ENCODE peak calls at places on chromosomes 11 and 22, in ten cellular contexts. One of them, this sample, is unnamed.

GRCh38 chr11:14261094-14261493 is 97.9 kb downstream of the RRAS2 start:
- DNase-seq in A549: no peak
- DNase-seq in esophagus muscularis mucosa: no peak
- DNase-seq in IMR-90: no peak
- DNase-seq in transverse colon: no peak
- DNase-seq in right lobe of liver: no peak
- DNase-seq in adrenal gland: no peak
- DNase-seq in body of pancreas: no peak
- DNase-seq in Peyer's patch: no peak
- DNase-seq in tibial nerve: no peak
- DNase-seq in this sample: no peak

GRCh38 chr11:107526197-107526596 is 39.3 kb downstream of the ALKBH8 start:
- DNase-seq in A549: no peak
- DNase-seq in esophagus muscularis mucosa: no peak
- DNase-seq in IMR-90: no peak
- DNase-seq in transverse colon: no peak
- DNase-seq in right lobe of liver: no peak
- DNase-seq in adrenal gland: no peak
- DNase-seq in body of pancreas: no peak
- DNase-seq in Peyer's patch: no peak
- DNase-seq in tibial nerve: no peak
- DNase-seq in this sample: no peak

GRCh38 chr11:46356911-46357482 is 9.7 kb downstream of the DGKZ start:
- DNase-seq in A549: no peak
- DNase-seq in esophagus muscularis mucosa: no peak
- DNase-seq in IMR-90: peak; percentile 85
- DNase-seq in transverse colon: no peak
- DNase-seq in right lobe of liver: no peak
- DNase-seq in adrenal gland: no peak
- DNase-seq in body of pancreas: no peak
- DNase-seq in Peyer's patch: no peak
- DNase-seq in tibial nerve: no peak
- DNase-seq in this sample: no peak

GRCh38 chr11:88086297-88086696 is 88.9 kb downstream of the RAB38 start:
- DNase-seq in A549: no peak
- DNase-seq in esophagus muscularis mucosa: no peak
- DNase-seq in IMR-90: no peak
- DNase-seq in transverse colon: no peak
- DNase-seq in right lobe of liver: no peak
- DNase-seq in adrenal gland: no peak
- DNase-seq in body of pancreas: no peak
- DNase-seq in Peyer's patch: no peak
- DNase-seq in tibial nerve: no peak
- DNase-seq in this sample: no peak

GRCh38 chr11:12028303-12028702 is 19.9 kb upstream of the DKK3 start:
- DNase-seq in A549: no peak
- DNase-seq in esophagus muscularis mucosa: no peak
- DNase-seq in IMR-90: no peak
- DNase-seq in transverse colon: no peak
- DNase-seq in right lobe of liver: no peak
- DNase-seq in adrenal gland: no peak
- DNase-seq in body of pancreas: no peak
- DNase-seq in Peyer's patch: no peak
- DNase-seq in tibial nerve: no peak
- DNase-seq in this sample: no peak

GRCh38 chr22:36839356-36840073 is 21.3 kb upstream of the NCF4 start:
- DNase-seq in A549: no peak
- DNase-seq in esophagus muscularis mucosa: no peak
- DNase-seq in IMR-90: peak; percentile 9
- DNase-seq in transverse colon: no peak
- DNase-seq in right lobe of liver: no peak
- DNase-seq in adrenal gland: no peak
- DNase-seq in body of pancreas: no peak
- DNase-seq in Peyer's patch: no peak
- DNase-seq in tibial nerve: no peak
- DNase-seq in this sample: no peak

GRCh38 chr11:61756452-61757212 is 4.2 kb downstream of the MYRF start:
- DNase-seq in A549: peak; percentile 94
- DNase-seq in esophagus muscularis mucosa: no peak
- DNase-seq in IMR-90: peak; percentile 50
- DNase-seq in transverse colon: peak; percentile 77
- DNase-seq in right lobe of liver: peak; percentile 91
- DNase-seq in adrenal gland: no peak
- DNase-seq in body of pancreas: peak; percentile 95
- DNase-seq in Peyer's patch: peak; percentile 87
- DNase-seq in tibial nerve: no peak
- DNase-seq in this sample: no peak

GRCh38 chr11:29786092-29786491 is 230.7 kb downstream of the KCNA4 start:
- DNase-seq in A549: no peak
- DNase-seq in esophagus muscularis mucosa: no peak
- DNase-seq in IMR-90: no peak
- DNase-seq in transverse colon: no peak
- DNase-seq in right lobe of liver: no peak
- DNase-seq in adrenal gland: no peak
- DNase-seq in body of pancreas: no peak
- DNase-seq in Peyer's patch: no peak
- DNase-seq in tibial nerve: no peak
- DNase-seq in this sample: no peak

GRCh38 chr22:39613549-39613921 is 43.0 kb downstream of the CACNA1I start:
- DNase-seq in A549: no peak
- DNase-seq in esophagus muscularis mucosa: no peak
- DNase-seq in IMR-90: no peak
- DNase-seq in transverse colon: no peak
- DNase-seq in right lobe of liver: no peak
- DNase-seq in adrenal gland: no peak
- DNase-seq in body of pancreas: no peak
- DNase-seq in Peyer's patch: no peak
- DNase-seq in tibial nerve: no peak
- DNase-seq in this sample: no peak

GRCh38 chr11:80297808-80298460 is 857.1 kb upstream of the TENM4 start:
- DNase-seq in A549: no peak
- DNase-seq in esophagus muscularis mucosa: no peak
- DNase-seq in IMR-90: peak; percentile 82
- DNase-seq in transverse colon: no peak
- DNase-seq in right lobe of liver: no peak
- DNase-seq in adrenal gland: no peak
- DNase-seq in body of pancreas: no peak
- DNase-seq in Peyer's patch: no peak
- DNase-seq in tibial nerve: no peak
- DNase-seq in this sample: no peak

DNA sequence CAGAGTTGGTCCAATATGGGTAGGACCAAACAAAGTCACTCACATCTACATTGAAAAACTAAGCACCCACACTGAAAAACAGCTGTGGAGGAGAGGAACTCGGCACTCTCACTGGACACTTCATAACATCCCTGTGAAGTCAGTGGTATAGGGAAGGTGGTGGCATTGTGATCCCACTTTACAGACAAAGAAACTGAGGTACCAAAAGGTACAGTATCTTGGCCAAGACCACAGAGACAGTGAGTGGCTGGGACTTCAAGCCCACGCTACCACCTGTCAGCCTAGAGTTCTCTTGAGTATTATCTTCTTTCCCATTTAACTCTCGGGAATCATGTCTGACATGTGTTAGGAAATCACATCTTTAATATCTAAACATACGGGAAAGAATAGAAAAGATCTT is 61.9 kb downstream of the SYN3 start:
- DNase-seq in A549: no peak
- DNase-seq in esophagus muscularis mucosa: no peak
- DNase-seq in IMR-90: no peak
- DNase-seq in transverse colon: no peak
- DNase-seq in right lobe of liver: no peak
- DNase-seq in adrenal gland: no peak
- DNase-seq in body of pancreas: no peak
- DNase-seq in Peyer's patch: no peak
- DNase-seq in tibial nerve: no peak
- DNase-seq in this sample: no peak
- H3K4me3 ChIP-seq in A549: no peak overlapping the region
- H3K4me3 ChIP-seq in esophagus muscularis mucosa: no peak overlapping the region
- H3K4me3 ChIP-seq in IMR-90: no peak overlapping the region
- H3K4me3 ChIP-seq in transverse colon: no peak overlapping the region
- H3K4me3 ChIP-seq in right lobe of liver: no peak overlapping the region
- H3K4me3 ChIP-seq in adrenal gland: no peak overlapping the region
- H3K4me3 ChIP-seq in body of pancreas: no peak overlapping the region
- H3K4me3 ChIP-seq in Peyer's patch: no peak overlapping the region
- H3K4me3 ChIP-seq in tibial nerve: no peak overlapping the region
- H3K4me3 ChIP-seq in this sample: no peak overlapping the region

DNA sequence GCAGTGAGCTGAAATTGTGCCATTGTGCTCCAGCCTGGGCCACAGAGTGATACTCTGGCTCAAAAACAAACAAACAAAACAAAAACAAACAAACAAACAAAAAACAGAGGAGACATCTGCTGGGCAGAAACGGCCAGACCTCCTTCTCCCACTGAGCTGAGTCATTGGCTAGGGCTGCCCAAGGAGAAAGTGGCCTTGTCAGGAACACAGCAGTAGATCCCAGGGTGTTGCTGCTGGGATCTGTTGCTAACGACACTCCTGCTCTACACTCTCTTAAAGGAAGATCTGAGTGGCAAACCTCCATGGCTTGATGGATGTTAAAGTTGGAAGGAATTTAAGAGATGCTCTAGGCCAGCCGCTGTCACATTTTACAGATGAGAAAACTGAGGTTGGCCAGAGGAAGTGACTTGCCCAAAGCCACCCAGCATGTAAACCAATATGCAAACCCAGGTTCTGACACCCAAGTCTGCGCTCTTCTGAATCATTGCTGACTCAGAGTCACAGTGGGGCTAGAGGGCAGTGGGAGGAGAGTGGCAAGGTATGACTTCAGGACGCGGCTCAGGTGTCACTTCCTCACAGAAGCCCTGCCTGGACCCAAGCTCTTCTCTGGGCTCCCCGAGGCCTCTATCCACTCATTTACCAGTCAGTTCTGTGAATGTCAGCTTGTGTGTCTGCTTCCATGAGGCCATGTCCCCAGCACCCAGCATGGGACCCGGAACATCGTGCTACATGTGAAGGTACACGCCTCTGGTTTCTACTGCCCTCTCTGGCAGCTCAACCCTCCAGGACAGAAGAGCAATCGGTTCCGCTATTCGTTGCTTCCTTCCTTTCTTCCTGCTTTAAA is 11.3 kb upstream of the GDPD5 start:
- DNase-seq in A549: no peak
- DNase-seq in esophagus muscularis mucosa: no peak
- DNase-seq in IMR-90: peak; percentile 41
- DNase-seq in transverse colon: no peak
- DNase-seq in right lobe of liver: no peak
- DNase-seq in adrenal gland: no peak
- DNase-seq in body of pancreas: no peak
- DNase-seq in Peyer's patch: peak; percentile 59
- DNase-seq in tibial nerve: no peak
- DNase-seq in this sample: no peak
- TF ChIP-seq POLR2A in A549: no peak
- TF ChIP-seq POLR2A in esophagus muscularis mucosa: no peak
- TF ChIP-seq POLR2A in IMR-90: no peak
- TF ChIP-seq POLR2A in transverse colon: no peak
- TF ChIP-seq POLR2A in right lobe of liver: no peak
- TF ChIP-seq POLR2A in adrenal gland: no peak
- TF ChIP-seq POLR2A in body of pancreas: no peak
- TF ChIP-seq POLR2A in Peyer's patch: no peak
- TF ChIP-seq POLR2A in tibial nerve: no peak
- TF ChIP-seq POLR2A in this sample: no peak

GRCh38 chr11:132337819-132338416 is 967.5 kb downstream of the NTM start:
- DNase-seq in A549: no peak
- DNase-seq in esophagus muscularis mucosa: no peak
- DNase-seq in IMR-90: no peak
- DNase-seq in transverse colon: no peak
- DNase-seq in right lobe of liver: no peak
- DNase-seq in adrenal gland: no peak
- DNase-seq in body of pancreas: no peak
- DNase-seq in Peyer's patch: no peak
- DNase-seq in tibial nerve: no peak
- DNase-seq in this sample: no peak
- H3K27ac ChIP-seq in A549: no peak overlapping the region
- H3K27ac ChIP-seq in esophagus muscularis mucosa: no peak overlapping the region
- H3K27ac ChIP-seq in IMR-90: no peak overlapping the region
- H3K27ac ChIP-seq in transverse colon: no peak overlapping the region
- H3K27ac ChIP-seq in right lobe of liver: no peak overlapping the region
- H3K27ac ChIP-seq in adrenal gland: no peak overlapping the region
- H3K27ac ChIP-seq in body of pancreas: no peak overlapping the region
- H3K27ac ChIP-seq in Peyer's patch: no peak overlapping the region
- H3K27ac ChIP-seq in tibial nerve: no peak overlapping the region
- H3K27ac ChIP-seq in this sample: no peak overlapping the region

DNA sequence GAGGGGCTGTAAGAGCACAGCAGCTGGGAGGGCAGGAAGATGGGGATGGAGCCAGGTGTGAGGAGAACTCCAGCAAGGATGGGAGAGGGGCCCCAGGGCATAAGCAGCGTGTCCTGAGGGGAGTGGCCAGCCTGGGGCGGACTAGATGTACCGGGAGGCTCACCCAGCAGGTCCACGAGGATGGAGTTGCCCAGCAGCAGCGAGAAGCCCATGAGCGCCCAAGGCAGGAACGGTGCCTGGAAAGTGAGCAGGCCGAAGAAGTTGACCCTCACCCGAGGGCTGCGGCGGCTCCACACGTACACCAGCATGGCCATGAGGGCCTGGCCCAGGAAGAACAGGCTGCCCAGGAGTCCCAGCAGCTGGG is 1.3 kb downstream of the DERL3 start:
- DNase-seq in A549: no peak
- DNase-seq in esophagus muscularis mucosa: no peak
- DNase-seq in IMR-90: no peak
- DNase-seq in transverse colon: no peak
- DNase-seq in right lobe of liver: no peak
- DNase-seq in adrenal gland: no peak
- DNase-seq in body of pancreas: peak; percentile 32
- DNase-seq in Peyer's patch: no peak
- DNase-seq in tibial nerve: no peak
- DNase-seq in this sample: no peak
- H3K4me3 ChIP-seq in A549: no peak overlapping the region
- H3K4me3 ChIP-seq in esophagus muscularis mucosa: no peak overlapping the region
- H3K4me3 ChIP-seq in IMR-90: no peak overlapping the region
- H3K4me3 ChIP-seq in transverse colon: no peak overlapping the region
- H3K4me3 ChIP-seq in right lobe of liver: no peak overlapping the region
- H3K4me3 ChIP-seq in adrenal gland: no peak overlapping the region
- H3K4me3 ChIP-seq in body of pancreas: no peak overlapping the region
- H3K4me3 ChIP-seq in Peyer's patch: peak overlapping the region; percentile 58
- H3K4me3 ChIP-seq in tibial nerve: no peak overlapping the region
- H3K4me3 ChIP-seq in this sample: no peak overlapping the region

GRCh38 chr22:49962012-49962750 is 1.6 kb downstream of the PIM3 start:
- DNase-seq in A549: peak; percentile 46
- DNase-seq in esophagus muscularis mucosa: peak; percentile 97
- DNase-seq in IMR-90: peak; percentile 93
- DNase-seq in transverse colon: peak; percentile 89
- DNase-seq in right lobe of liver: peak; percentile 95
- DNase-seq in adrenal gland: peak; percentile 95
- DNase-seq in body of pancreas: peak; percentile 86
- DNase-seq in Peyer's patch: peak; percentile 91
- DNase-seq in tibial nerve: peak; percentile 83
- DNase-seq in this sample: peak; percentile 96
- TF ChIP-seq POLR2A in A549: no peak
- TF ChIP-seq POLR2A in esophagus muscularis mucosa: peak; percentile 62
- TF ChIP-seq POLR2A in IMR-90: peak; percentile 85
- TF ChIP-seq POLR2A in transverse colon: peak; percentile 61
- TF ChIP-seq POLR2A in right lobe of liver: peak; percentile 79
- TF ChIP-seq POLR2A in adrenal gland: peak; percentile 85
- TF ChIP-seq POLR2A in body of pancreas: peak; percentile 39
- TF ChIP-seq POLR2A in Peyer's patch: no peak
- TF ChIP-seq POLR2A in tibial nerve: peak; percentile 47
- TF ChIP-seq POLR2A in this sample: peak; percentile 67

GRCh38 chr22:30291334-30291892 is 2.1 kb upstream of the CASTOR1 start:
- DNase-seq in A549: no peak
- DNase-seq in esophagus muscularis mucosa: no peak
- DNase-seq in IMR-90: no peak
- DNase-seq in transverse colon: no peak
- DNase-seq in right lobe of liver: no peak
- DNase-seq in adrenal gland: no peak
- DNase-seq in body of pancreas: no peak
- DNase-seq in Peyer's patch: no peak
- DNase-seq in tibial nerve: no peak
- DNase-seq in this sample: no peak
- H3K27ac ChIP-seq in A549: no peak overlapping the region
- H3K27ac ChIP-seq in esophagus muscularis mucosa: peak overlapping the region; percentile 98
- H3K27ac ChIP-seq in IMR-90: no peak overlapping the region
- H3K27ac ChIP-seq in transverse colon: peak overlapping the region; percentile 89
- H3K27ac ChIP-seq in right lobe of liver: peak overlapping the region; percentile 68
- H3K27ac ChIP-seq in adrenal gland: peak overlapping the region; percentile 78
- H3K27ac ChIP-seq in body of pancreas: peak overlapping the region; percentile 87
- H3K27ac ChIP-seq in Peyer's patch: peak overlapping the region; percentile 92
- H3K27ac ChIP-seq in tibial nerve: peak overlapping the region; percentile 94
- H3K27ac ChIP-seq in this sample: peak overlapping the region; percentile 91